ENCODE peak calls at places on chromosomes 1 and 21, in nine cellular contexts. B, H, Q, F, K, P, N, J and I are unnamed samples.

GRCh38 chr1:196425513-196425912 is 182.7 kb downstream of the KCNT2 start:
- DNase-seq in B (no peak), H (no peak), Q (no peak), F (no peak), K (no peak), P (no peak), N (no peak), J (no peak), I (no peak)

GRCh38 chr1:39620659-39621165 is 18.7 kb downstream of the HEYL start:
- DNase-seq in B (no peak), H (no peak), Q (no peak), F (peak), K (no peak), P (no peak), N (no peak), J (peak), I (peak)

GRCh38 chr1:117014209-117014608 is 12.6 kb downstream of the CD101 start:
- DNase-seq in B (no peak), H (no peak), Q (no peak), F (no peak), K (no peak), P (peak), N (peak), J (no peak), I (peak)

GRCh38 chr1:32924881-32925344 is 23.7 kb upstream of the TMEM54 start:
- DNase-seq in B (no peak), H (no peak), Q (no peak), F (peak), K (peak), P (no peak), N (no peak), J (no peak), I (no peak)

GRCh38 chr1:177629526-177629925 is 340.3 kb downstream of the SEC16B start:
- DNase-seq in B (no peak), H (no peak), Q (no peak), F (no peak), K (no peak), P (peak), N (no peak), J (peak), I (peak)

GRCh38 chr1:242824435-242824834 is 299.9 kb upstream of the PLD5 start:
- DNase-seq in B (no peak), H (peak), Q (no peak), F (no peak), K (no peak), P (peak), N (peak), J (peak), I (no peak)

GRCh38 chr1:205344010-205344808 is 12.5 kb downstream of the KLHDC8A start:
- DNase-seq in B (no peak), H (no peak), Q (no peak), F (no peak), K (peak), P (no peak), N (no peak), J (no peak), I (no peak)

GRCh38 chr1:68141079-68141800 is 90.8 kb upstream of the DIRAS3 start:
- DNase-seq in B (no peak), H (peak), Q (peak), F (no peak), K (no peak), P (peak), N (no peak), J (peak), I (no peak)

GRCh38 chr21:41398831-41399230 is 27.2 kb upstream of the MX1 start:
- DNase-seq in B (no peak), H (no peak), Q (no peak), F (no peak), K (no peak), P (no peak), N (no peak), J (no peak), I (no peak)

GRCh38 chr1:206832352-206832751 is 33.1 kb upstream of the IL20 start:
- DNase-seq in B (no peak), H (no peak), Q (no peak), F (no peak), K (no peak), P (no peak), N (no peak), J (no peak), I (no peak)

GRCh38 chr1:18326171-18326950 is 154.4 kb upstream of the KLHDC7A start:
- DNase-seq in B (peak), H (no peak), Q (no peak), F (no peak), K (no peak), P (no peak), N (no peak), J (no peak), I (no peak)

GRCh38 chr1:85450832-85451231 is 14.1 kb downstream of the DDAH1 start:
- DNase-seq in B (no peak), H (no peak), Q (no peak), F (no peak), K (no peak), P (no peak), N (peak), J (no peak), I (no peak)

GRCh38 chr1:182054698-182055326 is 6.7 kb downstream of the ZNF648 start:
- DNase-seq in B (peak), H (no peak), Q (peak), F (no peak), K (no peak), P (peak), N (peak), J (no peak), I (peak)
- TF ChIP-seq CTCF in B (peak), H (peak), Q (peak), F (peak), K (peak), P (peak), N (peak), J (peak), I (peak)

GRCh38 chr1:19429611-19430010 is 55.7 kb downstream of the CAPZB start:
- DNase-seq in B (no peak), H (no peak), Q (no peak), F (no peak), K (no peak), P (no peak), N (no peak), J (no peak), I (no peak)
- H3K4me3 ChIP-seq in B (no peak), H (no peak), Q (no peak), F (no peak), K (no peak), P (no peak), N (no peak), J (no peak), I (no peak)

GRCh38 chr1:31586376-31587327 is 10.3 kb downstream of the TINAGL1 start:
- DNase-seq in B (no peak), H (no peak), Q (no peak), F (no peak), K (no peak), P (no peak), N (no peak), J (no peak), I (no peak)

GRCh38 chr1:31585736-31586365 is 9.5 kb downstream of the TINAGL1 start:
- DNase-seq in B (no peak), H (no peak), Q (no peak), F (no peak), K (no peak), P (no peak), N (no peak), J (no peak), I (no peak)

GRCh38 chr1:31584869-31585735 is 8.8 kb downstream of the TINAGL1 start:
- DNase-seq in B (no peak), H (no peak), Q (no peak), F (no peak), K (no peak), P (no peak), N (no peak), J (no peak), I (no peak)

GRCh38 chr1:31588751-31589515 is 12.6 kb downstream of the TINAGL1 start:
- DNase-seq in B (no peak), H (no peak), Q (no peak), F (peak), K (peak), P (no peak), N (peak), J (no peak), I (no peak)

GRCh38 chr1:31587720-31588423 is 11.6 kb downstream of the TINAGL1 start:
- DNase-seq in B (no peak), H (no peak), Q (peak), F (peak), K (peak), P (no peak), N (peak), J (peak), I (peak)
- TF ChIP-seq CTCF in B (peak), H (peak), Q (peak), F (peak), K (peak), P (peak), N (peak), J (peak), I (peak)

DNA sequence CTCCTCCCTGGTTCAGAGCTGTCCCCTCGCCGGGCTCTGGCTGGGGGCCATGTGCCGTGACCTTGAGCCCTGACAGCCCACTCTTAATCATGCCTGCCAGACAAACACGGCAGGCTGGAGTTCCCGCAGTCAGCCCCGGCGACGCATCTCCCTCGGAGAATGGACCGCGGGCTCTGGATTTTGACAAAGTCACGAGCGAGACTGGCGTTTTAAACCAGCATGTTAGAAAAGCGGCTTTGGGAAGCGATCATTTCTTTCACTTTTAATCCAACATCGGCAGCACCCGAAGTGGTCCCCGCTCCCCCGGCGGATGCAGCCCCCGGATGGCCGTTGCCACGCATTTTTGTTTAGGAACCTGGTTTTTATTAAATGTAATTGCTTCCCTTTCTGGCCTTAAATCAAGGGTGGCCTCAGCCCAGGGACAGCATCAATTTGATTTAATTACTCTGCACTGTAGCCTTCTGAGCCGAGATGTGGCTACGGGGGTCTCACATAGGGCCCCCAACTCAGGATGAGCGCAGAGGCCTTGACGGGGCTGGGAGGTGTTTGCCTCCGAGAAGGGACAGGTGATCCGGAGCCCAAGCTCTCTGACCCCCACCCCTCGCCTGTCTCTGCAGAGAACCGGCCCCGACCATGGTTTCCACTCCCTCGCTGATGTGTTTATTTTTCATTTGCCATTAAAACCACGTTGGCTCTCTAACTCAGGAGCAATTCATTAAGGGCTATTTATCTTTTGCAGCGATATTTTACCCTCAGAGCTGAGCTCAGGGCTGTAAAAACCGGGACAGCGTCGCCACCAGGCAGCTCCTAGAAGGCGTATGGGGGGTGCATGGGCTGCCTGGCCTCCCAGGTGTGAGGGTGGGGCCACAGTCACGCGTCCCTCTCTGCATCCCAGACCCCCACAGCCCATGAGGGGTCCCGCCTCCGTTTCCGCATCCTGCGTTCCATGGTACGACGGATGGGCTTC is 71.2 kb downstream of the PRDM16 start:
- DNase-seq in B (no peak), H (no peak), Q (no peak), F (no peak), K (no peak), P (no peak), N (no peak), J (no peak), I (no peak)
- H3K4me3 ChIP-seq in B (no peak), H (no peak), Q (no peak), F (no peak), K (peak), P (no peak), N (no peak), J (no peak), I (no peak)

GRCh38 chr1:25487628-25488027 is 55.8 kb upstream of the LDLRAP1 start:
- DNase-seq in B (no peak), H (no peak), Q (no peak), F (no peak), K (no peak), P (no peak), N (peak), J (no peak), I (no peak)
- TF ChIP-seq CTCF in B (peak), H (peak), Q (peak), F (peak), K (no peak), P (peak), N (peak), J (peak), I (peak)

GRCh38 chr1:111625263-111625662 is 5.7 kb downstream of the RAP1A start:
- DNase-seq in B (no peak), H (no peak), Q (no peak), F (no peak), K (no peak), P (no peak), N (no peak), J (no peak), I (no peak)
- H3K4me3 ChIP-seq in B (no peak), H (no peak), Q (no peak), F (no peak), K (no peak), P (no peak), N (no peak), J (no peak), I (no peak)